ENCODE peak calls at places on chromosome 20, in eight cellular contexts. O is WERI-Rb-1, X is ovary, Y is lung, G is stomach, U is psoas muscle, C is Panc1, Q is fibroblast of lung. B is an unnamed sample. For H3K27me3, the result is how much of the 10 kb centered on the place peaks cover.

GRCh38 chr20:50855498-50856474 is 60.9 kb downstream of the BCAS4 start:
- DNase-seq in O (no peak), X (no peak), Y (no peak), G (peak), U (no peak), C (no peak), Q (no peak), B (no peak)

GRCh38 chr20:37992802-37993538 is 40.3 kb downstream of the TTI1 start:
- DNase-seq in O (peak), X (no peak), Y (peak), G (no peak), U (peak), C (no peak), Q (peak), B (peak)

GRCh38 chr20:62235001-62235776 is 3.1 kb upstream of the OSBPL2 start:
- DNase-seq in O (no peak), X (no peak), Y (no peak), G (peak), U (peak), C (no peak), Q (no peak), B (no peak)

GRCh38 chr20:10447028-10447427 is 11.9 kb downstream of the SLX4IP start:
- DNase-seq in O (no peak), X (no peak), Y (no peak), G (peak), U (no peak), C (peak), Q (peak), B (no peak)

GRCh38 chr20:51533291-51534172 is 9.0 kb downstream of the NFATC2 start:
- DNase-seq in O (no peak), X (no peak), Y (no peak), G (no peak), U (no peak), C (peak), Q (no peak), B (no peak)

GRCh38 chr20:44204156-44204831 is 6.3 kb downstream of the OSER1 start:
- DNase-seq in O (no peak), X (no peak), Y (no peak), G (no peak), U (no peak), C (peak), Q (peak), B (no peak)

GRCh38 chr20:2402271-2402980 is 21.7 kb downstream of the TGM6 start:
- DNase-seq in O (no peak), X (no peak), Y (no peak), G (no peak), U (no peak), C (no peak), Q (peak), B (peak)

GRCh38 chr20:8805737-8806442 is 263.0 kb upstream of the PLCB4 start:
- DNase-seq in O (no peak), X (no peak), Y (no peak), G (no peak), U (no peak), C (no peak), Q (no peak), B (no peak)

GRCh38 chr20:37920270-37920669 is 17.3 kb downstream of the VSTM2L start:
- DNase-seq in O (no peak), X (no peak), Y (no peak), G (no peak), U (no peak), C (no peak), Q (no peak), B (no peak)

GRCh38 chr20:64219730-64220129 is 35.8 kb upstream of the PCMTD2 start:
- DNase-seq in O (no peak), X (no peak), Y (no peak), G (no peak), U (no peak), C (no peak), Q (no peak), B (no peak)

GRCh38 chr20:914727-915498 is 1.2 kb downstream of the ANGPT4 start:
- DNase-seq in O (no peak), X (no peak), Y (no peak), G (no peak), U (no peak), C (no peak), Q (no peak), B (no peak)

GRCh38 chr20:44069203-44069931 is 117.6 kb downstream of the JPH2 start:
- DNase-seq in O (no peak), X (no peak), Y (no peak), G (peak), U (no peak), C (no peak), Q (peak), B (no peak)

GRCh38 chr20:40274912-40275654 is 414.0 kb downstream of the MAFB start:
- DNase-seq in O (no peak), X (no peak), Y (no peak), G (no peak), U (no peak), C (no peak), Q (no peak), B (no peak)

GRCh38 chr20:58710481-58711265 is 18.1 kb downstream of the NPEPL1 start:
- DNase-seq in O (no peak), X (no peak), Y (peak), G (no peak), U (no peak), C (no peak), Q (no peak), B (peak)

GRCh38 chr20:62405108-62405980 is 1.7 kb downstream of the CABLES2 start:
- DNase-seq in O (peak), X (peak), Y (peak), G (peak), U (peak), C (no peak), Q (peak), B (peak)

GRCh38 chr20:1868856-1869255 is 26.4 kb upstream of the SIRPA start:
- DNase-seq in O (no peak), X (no peak), Y (no peak), G (no peak), U (no peak), C (no peak), Q (peak), B (no peak)

GRCh38 chr20:8331740-8332412 is 199.8 kb downstream of the PLCB1 start:
- DNase-seq in O (no peak), X (no peak), Y (no peak), G (no peak), U (no peak), C (no peak), Q (peak), B (no peak)

GRCh38 chr20:58700121-58700780 is 7.7 kb downstream of the NPEPL1 start:
- DNase-seq in O (no peak), X (peak), Y (no peak), G (no peak), U (no peak), C (no peak), Q (peak), B (peak)

GRCh38 chr20:43781215-43781614 is 54.4 kb upstream of the GTSF1L start:
- DNase-seq in O (no peak), X (no peak), Y (no peak), G (no peak), U (no peak), C (no peak), Q (no peak), B (no peak)

GRCh38 chr20:59240006-59240405 is 60.4 kb upstream of the EDN3 start:
- DNase-seq in O (no peak), X (no peak), Y (no peak), G (no peak), U (no peak), C (no peak), Q (no peak), B (no peak)

GRCh38 chr20:49112596-49113274 is 66.6 kb downstream of the CSE1L start:
- DNase-seq in O (no peak), X (no peak), Y (no peak), G (no peak), U (no peak), C (no peak), Q (no peak), B (no peak)

GRCh38 chr20:53677447-53678314 is 84.0 kb upstream of the ZNF217 start:
- DNase-seq in O (peak), X (no peak), Y (no peak), G (peak), U (no peak), C (no peak), Q (peak), B (peak)

GRCh38 chr20:62183426-62184142 is 756 bp downstream of the MTG2 start:
- DNase-seq in O (no peak), X (no peak), Y (no peak), G (no peak), U (peak), C (no peak), Q (no peak), B (no peak)

GRCh38 chr20:50208085-50208491 is 17.5 kb downstream of the CEBPB start:
- DNase-seq in O (no peak), X (no peak), Y (no peak), G (no peak), U (no peak), C (no peak), Q (no peak), B (no peak)

GRCh38 chr20:9969626-9970025 is 65.2 kb upstream of the ANKEF1 start:
- DNase-seq in O (no peak), X (no peak), Y (no peak), G (no peak), U (no peak), C (no peak), Q (no peak), B (no peak)

GRCh38 chr20:326645-327031 is 1.3 kb downstream of the SOX12 start:
- DNase-seq in O (peak), X (no peak), Y (no peak), G (peak), U (peak), C (no peak), Q (peak), B (no peak)

GRCh38 chr20:35251613-35251940 is 25.1 kb downstream of the MMP24 start:
- DNase-seq in O (no peak), X (no peak), Y (no peak), G (no peak), U (no peak), C (no peak), Q (no peak), B (no peak)
- H3K27ac ChIP-seq in O (no peak), X (no peak), Y (no peak), G (no peak), U (no peak), C (no peak), Q (no peak), B (no peak)

DNA sequence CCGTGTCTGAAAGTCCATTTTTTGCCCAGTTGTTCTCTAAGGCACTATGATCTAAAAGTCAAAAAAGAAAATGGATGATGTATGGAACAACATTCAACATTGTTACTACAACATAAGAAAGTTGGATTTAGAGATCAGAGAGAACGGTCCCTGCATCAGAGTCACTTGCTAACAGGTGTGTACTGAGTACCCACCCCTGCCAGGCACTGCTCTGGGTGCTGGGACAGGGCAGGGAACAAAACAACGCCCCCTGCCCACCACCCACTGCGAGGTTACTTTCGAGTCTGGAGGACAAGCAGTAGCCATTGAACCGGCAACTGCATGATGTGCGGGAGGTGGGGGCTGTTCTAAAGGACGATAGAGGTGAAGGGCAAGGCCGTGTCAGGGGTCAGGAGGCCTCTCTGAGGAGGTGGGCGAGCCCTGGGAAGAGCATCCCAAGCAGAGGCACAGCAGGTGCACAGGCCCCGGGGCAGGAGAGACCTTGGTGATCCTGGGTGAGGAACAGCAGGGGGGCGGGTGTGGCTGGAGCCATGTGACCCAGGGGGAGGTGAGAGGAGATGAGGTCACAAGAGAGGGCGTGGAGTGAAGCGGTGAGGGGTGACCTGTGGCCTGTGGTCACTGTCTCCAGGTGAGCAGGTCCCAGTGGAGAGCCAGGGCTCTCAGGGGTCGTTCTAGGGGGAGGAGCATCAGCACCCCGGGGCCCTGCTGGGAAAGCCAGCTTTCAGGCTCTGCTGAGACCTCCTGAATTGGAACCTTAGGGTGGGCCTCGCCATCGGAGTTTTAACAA is 197.5 kb upstream of the SULF2 start:
- DNase-seq in O (no peak), X (no peak), Y (no peak), G (no peak), U (no peak), C (no peak), Q (no peak), B (no peak)
- TF ChIP-seq CTCF in O (no peak), X (no peak), Y (no peak), G (no peak), U (no peak), C (no peak), Q (no peak), B (no peak)

DNA sequence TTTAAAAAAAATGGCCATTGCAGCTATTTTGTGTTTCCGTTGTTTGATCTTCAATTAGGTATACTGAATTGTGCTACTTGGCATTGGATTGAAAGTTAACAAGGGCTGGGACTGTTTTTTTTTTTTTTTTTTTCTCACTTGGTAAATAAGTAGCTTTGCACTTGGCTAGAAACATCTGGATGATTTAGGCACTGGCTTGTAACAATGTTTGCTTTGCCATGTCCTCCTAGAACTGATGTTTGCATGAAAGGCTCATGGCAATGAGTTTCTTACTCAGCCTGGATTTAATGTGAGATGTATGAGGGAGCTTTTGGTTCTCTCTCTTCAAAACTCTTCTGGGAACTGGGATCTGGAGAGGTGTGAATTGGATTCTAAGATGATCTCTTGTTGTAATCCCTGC is 414.1 kb downstream of the CDH26 start:
- DNase-seq in O (no peak), X (no peak), Y (no peak), G (no peak), U (no peak), C (no peak), Q (no peak), B (no peak)
- H3K27me3 ChIP-seq in O (half or more), X (under half), Y (under half), G (under half), U (under half), C (under half), Q (under half), B (under half)

GRCh38 chr20:21357851-21358250 is 39.5 kb downstream of the NKX2-4 start:
- DNase-seq in O (no peak), X (no peak), Y (no peak), G (no peak), U (no peak), C (no peak), Q (no peak), B (no peak)

GRCh38 chr20:21355981-21356380 is 41.3 kb downstream of the NKX2-4 start:
- DNase-seq in O (no peak), X (no peak), Y (no peak), G (no peak), U (no peak), C (no peak), Q (no peak), B (no peak)

GRCh38 chr20:21364413-21364812 is 32.9 kb downstream of the NKX2-4 start:
- DNase-seq in O (no peak), X (no peak), Y (no peak), G (no peak), U (no peak), C (no peak), Q (no peak), B (no peak)

GRCh38 chr20:21361266-21361665 is 36.1 kb downstream of the NKX2-4 start:
- DNase-seq in O (no peak), X (no peak), Y (no peak), G (no peak), U (no peak), C (no peak), Q (peak), B (no peak)

GRCh38 chr20:21360686-21361085 is 36.6 kb downstream of the NKX2-4 start:
- DNase-seq in O (no peak), X (no peak), Y (no peak), G (no peak), U (no peak), C (no peak), Q (peak), B (no peak)
- H3K27ac ChIP-seq in O (no peak), X (no peak), Y (no peak), G (no peak), U (no peak), C (no peak), Q (no peak), B (no peak)

GRCh38 chr20:18390201-18390600 is 76.6 kb downstream of the DZANK1 start:
- DNase-seq in O (no peak), X (no peak), Y (no peak), G (no peak), U (no peak), C (no peak), Q (no peak), B (no peak)

GRCh38 chr20:18388860-18389259 is 78.0 kb downstream of the DZANK1 start:
- DNase-seq in O (no peak), X (no peak), Y (no peak), G (no peak), U (no peak), C (no peak), Q (peak), B (no peak)

GRCh38 chr20:18395544-18395943 is 71.3 kb downstream of the DZANK1 start:
- DNase-seq in O (no peak), X (no peak), Y (no peak), G (no peak), U (no peak), C (no peak), Q (no peak), B (no peak)

GRCh38 chr20:18394363-18394762 is 72.5 kb downstream of the DZANK1 start:
- DNase-seq in O (no peak), X (no peak), Y (no peak), G (no peak), U (no peak), C (no peak), Q (no peak), B (no peak)

GRCh38 chr20:18391686-18392085 is 75.1 kb downstream of the DZANK1 start:
- DNase-seq in O (no peak), X (no peak), Y (no peak), G (no peak), U (no peak), C (no peak), Q (no peak), B (no peak)
- TF ChIP-seq CTCF in O (no peak), X (no peak), Y (no peak), G (no peak), U (no peak), C (no peak), Q (no peak), B (no peak)

GRCh38 chr20:57570145-57570850 is 9.4 kb downstream of the PCK1 start:
- DNase-seq in O (no peak), X (no peak), Y (no peak), G (no peak), U (no peak), C (no peak), Q (no peak), B (no peak)
- H3K27me3 ChIP-seq in O (under half), X (under half), Y (under half), G (under half), U (under half), C (under half), Q (under half), B (under half)

DNA sequence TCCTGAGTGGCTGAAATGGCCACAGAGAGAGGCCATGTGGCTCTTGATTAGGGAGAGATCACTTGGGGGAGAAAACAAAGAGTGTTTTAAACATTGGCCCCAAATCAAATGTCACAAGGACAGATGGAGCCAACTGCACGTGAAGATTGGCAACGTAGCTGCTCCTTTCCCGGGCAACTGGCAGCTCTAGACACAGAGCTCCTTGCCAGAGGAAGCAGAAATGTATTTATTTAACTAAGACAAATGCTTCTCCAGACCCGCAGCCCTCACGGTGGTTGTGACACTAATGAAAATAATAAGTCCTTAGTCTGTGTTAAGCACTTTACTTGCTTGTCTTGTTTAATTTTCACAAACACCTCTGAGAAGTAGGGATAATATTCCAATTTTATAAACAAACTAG is 49.6 kb upstream of the DSN1 start:
- DNase-seq in O (no peak), X (no peak), Y (no peak), G (peak), U (no peak), C (no peak), Q (peak), B (peak)
- H3K27ac ChIP-seq in O (no peak), X (no peak), Y (no peak), G (peak), U (no peak), C (no peak), Q (no peak), B (no peak)

B was measured in testis.